ENCODE peak calls at places on chromosomes 16 and 17, in five cellular contexts. One of them, this sample, is unnamed. For H3K4me1, the result is how much of the 10 kb centered on the place peaks cover.

GRCh38 chr16:23362460-23363317 is 60.6 kb downstream of the SCNN1B start:
- DNase-seq in PC-9: peak
- DNase-seq in colonic mucosa: peak
- DNase-seq in SJSA1: no peak
- DNase-seq in esophagus squamous epithelium: no peak
- DNase-seq in this sample: no peak

GRCh38 chr16:51374346-51374745 is 223.3 kb upstream of the SALL1 start:
- DNase-seq in PC-9: no peak
- DNase-seq in colonic mucosa: no peak
- DNase-seq in SJSA1: peak
- DNase-seq in esophagus squamous epithelium: no peak
- DNase-seq in this sample: no peak

GRCh38 chr17:9162275-9162985 is 141.1 kb downstream of the NTN1 start:
- DNase-seq in PC-9: no peak
- DNase-seq in colonic mucosa: no peak
- DNase-seq in SJSA1: no peak
- DNase-seq in esophagus squamous epithelium: no peak
- DNase-seq in this sample: no peak

GRCh38 chr17:42290577-42290976 is 2.3 kb downstream of the STAT5A start:
- DNase-seq in PC-9: no peak
- DNase-seq in colonic mucosa: no peak
- DNase-seq in SJSA1: no peak
- DNase-seq in esophagus squamous epithelium: no peak
- DNase-seq in this sample: no peak

GRCh38 chr17:79695293-79696158 is 35.2 kb upstream of the ENPP7 start:
- DNase-seq in PC-9: no peak
- DNase-seq in colonic mucosa: no peak
- DNase-seq in SJSA1: no peak
- DNase-seq in esophagus squamous epithelium: no peak
- DNase-seq in this sample: no peak

GRCh38 chr16:4487955-4488481 is 11.8 kb downstream of the HMOX2 start:
- DNase-seq in PC-9: no peak
- DNase-seq in colonic mucosa: no peak
- DNase-seq in SJSA1: no peak
- DNase-seq in esophagus squamous epithelium: no peak
- DNase-seq in this sample: no peak

GRCh38 chr17:50640701-50641338 is 6.1 kb downstream of the ABCC3 start:
- DNase-seq in PC-9: peak
- DNase-seq in colonic mucosa: peak
- DNase-seq in SJSA1: no peak
- DNase-seq in esophagus squamous epithelium: no peak
- DNase-seq in this sample: no peak

GRCh38 chr17:29571486-29571882 is 3.0 kb downstream of the TP53I13 start:
- DNase-seq in PC-9: no peak
- DNase-seq in colonic mucosa: peak
- DNase-seq in SJSA1: no peak
- DNase-seq in esophagus squamous epithelium: no peak
- DNase-seq in this sample: no peak

GRCh38 chr17:51500454-51500853 is 240.1 kb downstream of the UTP18 start:
- DNase-seq in PC-9: no peak
- DNase-seq in colonic mucosa: no peak
- DNase-seq in SJSA1: no peak
- DNase-seq in esophagus squamous epithelium: no peak
- DNase-seq in this sample: no peak

GRCh38 chr16:85385463-85386331 is 227.4 kb upstream of the GSE1 start:
- DNase-seq in PC-9: no peak
- DNase-seq in colonic mucosa: no peak
- DNase-seq in SJSA1: peak
- DNase-seq in esophagus squamous epithelium: no peak
- DNase-seq in this sample: peak
- H3K4me1 ChIP-seq in PC-9: under half
- H3K4me1 ChIP-seq in colonic mucosa: under half
- H3K4me1 ChIP-seq in SJSA1: under half
- H3K4me1 ChIP-seq in esophagus squamous epithelium: half or more
- H3K4me1 ChIP-seq in this sample: under half

GRCh38 chr17:8123695-8124349 is at the start of gene HES7:
- DNase-seq in PC-9: no peak
- DNase-seq in colonic mucosa: no peak
- DNase-seq in SJSA1: no peak
- DNase-seq in esophagus squamous epithelium: no peak
- DNase-seq in this sample: no peak
- H3K4me1 ChIP-seq in PC-9: under half
- H3K4me1 ChIP-seq in colonic mucosa: under half
- H3K4me1 ChIP-seq in SJSA1: under half
- H3K4me1 ChIP-seq in esophagus squamous epithelium: half or more
- H3K4me1 ChIP-seq in this sample: half or more

GRCh38 chr16:85202051-85202601 is 89.9 kb upstream of the CIBAR2 start:
- DNase-seq in PC-9: no peak
- DNase-seq in colonic mucosa: no peak
- DNase-seq in SJSA1: no peak
- DNase-seq in esophagus squamous epithelium: no peak
- DNase-seq in this sample: no peak
- H3K4me1 ChIP-seq in PC-9: under half
- H3K4me1 ChIP-seq in colonic mucosa: under half
- H3K4me1 ChIP-seq in SJSA1: half or more
- H3K4me1 ChIP-seq in esophagus squamous epithelium: half or more
- H3K4me1 ChIP-seq in this sample: half or more

DNA sequence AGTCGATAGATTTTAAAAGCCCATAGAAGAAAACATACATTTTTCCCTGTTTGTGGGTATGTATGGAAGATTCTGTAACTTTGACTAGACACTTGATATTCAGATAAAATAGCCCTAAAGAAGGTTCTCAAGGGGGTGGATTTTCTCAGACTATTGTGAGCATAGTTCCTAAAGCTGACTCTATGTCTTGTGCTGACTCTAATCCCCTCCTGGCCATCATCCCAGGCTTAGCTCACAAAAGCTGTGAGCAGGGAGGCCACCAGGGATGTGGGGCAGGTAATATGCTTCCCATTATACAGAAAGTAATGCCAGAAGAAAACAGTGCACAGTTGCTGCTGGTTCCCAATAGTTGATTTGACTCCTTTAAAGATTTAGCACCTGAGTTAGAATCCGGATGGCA is 32.0 kb downstream of the CDH13 start:
- DNase-seq in PC-9: no peak
- DNase-seq in colonic mucosa: no peak
- DNase-seq in SJSA1: no peak
- DNase-seq in esophagus squamous epithelium: no peak
- DNase-seq in this sample: no peak
- H3K4me1 ChIP-seq in PC-9: under half
- H3K4me1 ChIP-seq in colonic mucosa: under half
- H3K4me1 ChIP-seq in SJSA1: under half
- H3K4me1 ChIP-seq in esophagus squamous epithelium: under half
- H3K4me1 ChIP-seq in this sample: under half